ENCODE peak calls at places on chromosomes 3 and 15, in four cellular contexts. O, W, B and J are unnamed samples.

GRCh38 chr3:47323431-47324277 is 40.9 kb downstream of the KLHL18 start:
- DNase-seq in O (no peak), W (no peak), B (no peak), J (peak)

GRCh38 chr3:168024537-168024941 is 71.2 kb downstream of the GOLIM4 start:
- DNase-seq in O (no peak), W (no peak), B (peak), J (no peak)

GRCh38 chr3:126720596-126720995 is 16.6 kb downstream of the CHCHD6 start:
- DNase-seq in O (no peak), B (no peak), W (no peak), J (no peak)

GRCh38 chr3:40170395-40170794 is 139.1 kb upstream of the EIF1B start:
- DNase-seq in W (no peak), B (peak), O (no peak), J (no peak)

GRCh38 chr3:169091196-169091595 is 572.3 kb downstream of the MECOM start:
- DNase-seq in W (no peak), O (no peak), B (no peak), J (no peak)

GRCh38 chr15:61051570-61052031 is 177.5 kb downstream of the RORA start:
- DNase-seq in O (peak), W (peak), B (no peak), J (peak)

GRCh38 chr15:70478251-70478990 is 284.9 kb downstream of the UACA start:
- DNase-seq in O (peak), B (no peak), W (no peak), J (no peak)

GRCh38 chr3:139491027-139491700 is 14.8 kb upstream of the RBP2 start:
- DNase-seq in W (peak), O (peak), B (no peak), J (no peak)

GRCh38 chr3:43338295-43338694 is 52.0 kb downstream of the SNRK start:
- DNase-seq in W (no peak), O (no peak), B (no peak), J (peak)

GRCh38 chr15:42737529-42738328 is 801 bp upstream of the CDAN1 start:
- DNase-seq in B (no peak), W (peak), O (no peak), J (peak)

GRCh38 chr15:77094397-77095030 is 23.6 kb upstream of the TSPAN3 start:
- DNase-seq in O (no peak), W (no peak), B (no peak), J (peak)

GRCh38 chr3:40299130-40299720 is 10.3 kb upstream of the EIF1B start:
- DNase-seq in B (no peak), W (no peak), O (no peak), J (peak)

GRCh38 chr15:59587085-59587826 is 24.3 kb upstream of the GCNT3 start:
- DNase-seq in O (no peak), W (no peak), B (no peak), J (no peak)

GRCh38 chr3:151178208-151178845 is 24.7 kb downstream of the GPR171 start:
- DNase-seq in B (no peak), O (no peak), W (peak), J (no peak)

GRCh38 chr3:65098400-65098799 is 410.6 kb upstream of the ADAMTS9 start:
- DNase-seq in O (no peak), B (no peak), W (no peak), J (no peak)

GRCh38 chr3:17639257-17639656 is 103.2 kb downstream of the TBC1D5 start:
- DNase-seq in O (no peak), W (no peak), B (no peak), J (no peak)

DNA sequence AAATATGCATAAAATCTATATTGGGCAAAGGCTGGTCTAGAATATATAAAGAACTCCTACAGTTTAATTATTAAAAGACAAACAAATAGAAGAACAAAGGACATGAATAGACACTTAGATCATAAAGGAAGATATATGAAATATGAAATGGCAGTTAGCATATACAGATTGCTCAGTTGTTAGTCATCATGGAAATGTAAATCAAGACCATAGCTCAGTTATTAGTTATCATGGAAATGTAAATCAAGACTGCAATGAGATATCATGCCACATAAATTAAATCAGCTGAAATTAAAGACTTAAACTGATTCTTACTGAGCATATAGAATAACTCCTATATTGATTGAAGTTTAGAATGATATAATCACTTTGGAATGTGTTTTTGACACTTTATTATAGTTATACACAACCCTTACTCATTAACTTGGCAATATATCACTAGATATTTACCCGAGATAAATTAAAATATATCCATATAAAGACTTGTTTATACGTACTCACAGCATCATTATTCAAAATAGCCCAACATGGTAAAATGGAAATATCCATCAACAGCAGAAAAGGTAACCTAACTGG is 45.2 kb upstream of the GOLGA8B start:
- DNase-seq in O (no peak), W (no peak), B (no peak), J (no peak)
- TF ChIP-seq GABPA in O (no peak), W (no peak), B (no peak), J (no peak)

GRCh38 chr15:68538291-68538690 is 40.5 kb upstream of the CORO2B start:
- DNase-seq in W (no peak), O (no peak), B (no peak), J (no peak)

GRCh38 chr15:68537506-68537905 is 41.3 kb upstream of the CORO2B start:
- DNase-seq in W (no peak), B (no peak), O (no peak), J (no peak)

GRCh38 chr15:68531794-68532193 is 47.0 kb upstream of the CORO2B start:
- DNase-seq in B (no peak), O (no peak), W (no peak), J (no peak)

GRCh38 chr15:68537097-68537496 is 41.7 kb upstream of the CORO2B start:
- DNase-seq in W (no peak), O (no peak), B (no peak), J (no peak)

DNA sequence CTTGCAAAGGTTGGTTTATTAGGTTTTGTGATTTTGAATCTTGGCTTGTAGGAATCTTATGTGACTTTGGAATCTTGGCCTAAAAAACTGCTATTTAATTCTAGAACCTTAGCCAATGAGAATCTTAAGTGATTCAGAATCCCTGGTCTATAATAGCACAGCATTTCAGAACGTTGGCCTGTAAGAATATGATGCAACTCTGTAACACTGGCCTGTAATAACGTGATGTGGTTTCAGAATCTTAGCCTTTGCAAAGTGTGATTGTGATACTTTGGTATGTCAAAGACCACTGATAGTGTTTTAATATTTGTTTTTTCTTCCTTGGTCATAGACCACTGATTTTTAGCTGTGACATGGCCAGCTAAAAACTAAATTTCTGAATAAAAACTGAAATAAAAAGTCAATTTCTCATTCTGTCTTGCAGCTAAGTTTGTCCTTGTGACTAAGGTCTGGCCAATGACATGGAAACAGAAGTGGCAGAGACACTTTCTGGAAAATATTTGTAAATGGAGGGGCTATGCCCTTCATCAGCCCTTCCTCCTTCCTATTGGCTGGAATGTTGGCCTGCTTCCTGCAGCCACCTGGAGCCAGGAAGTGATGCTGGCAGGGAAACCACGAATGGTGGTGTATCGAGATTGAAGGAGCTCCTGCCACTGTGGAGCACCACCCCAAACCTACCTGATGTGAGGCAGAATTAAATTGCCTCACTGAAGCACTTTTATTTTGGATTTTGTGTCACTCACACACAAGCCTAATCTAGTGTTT is 42.3 kb upstream of the CORO2B start:
- DNase-seq in B (no peak), O (no peak), W (no peak), J (no peak)
- TF ChIP-seq NFIC in B (no peak), O (no peak), W (no peak), J (no peak)

GRCh38 chr15:79168922-79169322 is 78.3 kb upstream of the RASGRF1 start:
- DNase-seq in B (no peak), W (peak), O (no peak), J (peak)
- TF ChIP-seq GABPA in B (no peak), W (no peak), O (no peak), J (no peak)

DNA sequence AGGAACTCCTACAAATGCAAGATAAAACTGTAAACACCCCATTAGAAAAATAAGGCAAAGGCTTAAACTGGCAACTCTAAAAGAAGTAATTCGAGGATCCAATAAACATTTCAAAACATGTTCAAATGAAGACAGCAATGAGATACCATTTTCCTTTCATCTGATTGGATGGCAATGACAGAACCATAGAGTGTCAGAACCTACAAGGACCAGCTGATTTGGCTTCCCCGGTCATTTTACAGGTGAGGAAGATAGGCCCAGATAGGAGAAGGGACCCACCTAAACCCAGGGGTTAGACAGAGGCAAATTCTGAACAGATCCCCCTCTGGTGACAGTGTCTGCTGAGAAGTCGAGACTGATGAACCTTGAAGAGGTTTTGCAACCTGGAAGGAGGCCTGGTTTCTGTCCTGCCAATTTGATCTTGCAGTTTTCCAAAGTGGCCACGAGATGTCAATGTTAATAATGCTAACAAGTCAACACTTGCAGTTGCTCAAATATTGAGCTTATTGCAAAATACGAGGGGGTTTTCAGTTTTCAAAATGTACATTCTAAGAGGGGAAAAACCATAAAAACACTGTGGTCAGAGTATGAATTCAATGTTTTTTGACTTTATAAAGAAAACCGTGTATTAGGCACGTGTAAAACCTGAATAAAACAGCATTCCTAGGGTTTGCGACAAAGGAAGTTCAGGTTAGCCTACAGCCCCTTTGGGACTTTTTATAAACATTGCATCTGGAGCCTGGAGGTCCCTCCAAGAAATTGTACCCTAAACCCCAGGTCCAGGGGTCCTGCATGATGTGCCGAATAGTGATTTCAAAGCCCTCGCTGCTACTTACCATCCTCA is 21.5 kb downstream of the CFAP161 start:
- DNase-seq in O (peak), B (no peak), W (peak), J (peak)
- TF ChIP-seq NFIC in O (no peak), B (no peak), W (no peak), J (no peak)